ENCODE peak calls at places on chromosomes 5 and 9, in nine cellular contexts. G is HL-60, A is IMR-90, P is body of pancreas, Y is fibroblast of lung, B is neural progenitor cell, Z is PC-9, M is lung, O is adrenal gland. V is an unnamed sample.

GRCh38 chr5:6899215-6899614 is 186.0 kb downstream of the TENT4A start:
- DNase-seq in B (no peak), O (no peak), P (peak; percentile 76), G (no peak), M (no peak), A (no peak), Y (no peak), Z (no peak), V (no peak)

GRCh38 chr5:124906339-124907097 is 160.1 kb upstream of the ZNF608 start:
- DNase-seq in A (peak; percentile 79), Y (peak; percentile 78), P (peak; percentile 85), B (peak; percentile 53), O (peak; percentile 71), G (no peak), Z (no peak), M (peak; percentile 46), V (peak; percentile 64)

GRCh38 chr9:68895741-68896478 is 118.0 kb downstream of the PRKACG start:
- DNase-seq in B (no peak), O (no peak), Z (no peak), A (no peak), Y (no peak), G (no peak), M (no peak), P (no peak), V (peak; percentile 11)

GRCh38 chr5:71839049-71839834 is 120.2 kb downstream of the CARTPT start:
- DNase-seq in M (no peak), Z (no peak), O (no peak), A (no peak), G (no peak), Y (no peak), B (no peak), P (no peak), V (no peak)

GRCh38 chr5:147906326-147907095 is at the start of gene C5orf46:
- DNase-seq in Z (peak; percentile 69), M (no peak), G (no peak), A (peak; percentile 57), Y (peak; percentile 88), P (no peak), B (no peak), O (no peak), V (peak; percentile 53)

GRCh38 chr5:34563951-34564705 is 92.0 kb upstream of the RAI14 start:
- DNase-seq in Z (peak; percentile 85), B (peak; percentile 35), A (peak; percentile 75), M (no peak), P (peak; percentile 27), O (peak; percentile 53), G (no peak), Y (peak; percentile 91), V (peak; percentile 83)

GRCh38 chr5:10747678-10748622 is 13.1 kb downstream of the DAP start:
- DNase-seq in M (no peak), Z (no peak), G (no peak), P (peak; percentile 61), O (no peak), Y (no peak), B (no peak), A (no peak), V (no peak)

GRCh38 chr5:10421841-10422691 is 19.6 kb upstream of the ROPN1L start:
- DNase-seq in G (peak; percentile 92), Y (no peak), B (no peak), O (no peak), A (no peak), M (no peak), Z (no peak), P (peak; percentile 37), V (no peak)

GRCh38 chr9:126620478-126620877 is 6.8 kb downstream of the LMX1B start:
- DNase-seq in O (no peak), M (no peak), P (no peak), G (no peak), Z (no peak), B (no peak), Y (no peak), A (no peak), V (no peak)

GRCh38 chr9:126617740-126618133 is 4.0 kb downstream of the LMX1B start:
- DNase-seq in G (no peak), M (no peak), O (no peak), Z (no peak), B (no peak), P (no peak), Y (no peak), A (no peak), V (no peak)

GRCh38 chr9:126618200-126618589 is 4.5 kb downstream of the LMX1B start:
- DNase-seq in Z (no peak), A (no peak), Y (no peak), G (no peak), P (no peak), M (no peak), B (no peak), O (no peak), V (no peak)

GRCh38 chr9:126618590-126619335 is 5.0 kb downstream of the LMX1B start:
- DNase-seq in P (no peak), M (no peak), O (no peak), Y (no peak), Z (no peak), A (no peak), B (peak; percentile 69), G (no peak), V (no peak)

DNA sequence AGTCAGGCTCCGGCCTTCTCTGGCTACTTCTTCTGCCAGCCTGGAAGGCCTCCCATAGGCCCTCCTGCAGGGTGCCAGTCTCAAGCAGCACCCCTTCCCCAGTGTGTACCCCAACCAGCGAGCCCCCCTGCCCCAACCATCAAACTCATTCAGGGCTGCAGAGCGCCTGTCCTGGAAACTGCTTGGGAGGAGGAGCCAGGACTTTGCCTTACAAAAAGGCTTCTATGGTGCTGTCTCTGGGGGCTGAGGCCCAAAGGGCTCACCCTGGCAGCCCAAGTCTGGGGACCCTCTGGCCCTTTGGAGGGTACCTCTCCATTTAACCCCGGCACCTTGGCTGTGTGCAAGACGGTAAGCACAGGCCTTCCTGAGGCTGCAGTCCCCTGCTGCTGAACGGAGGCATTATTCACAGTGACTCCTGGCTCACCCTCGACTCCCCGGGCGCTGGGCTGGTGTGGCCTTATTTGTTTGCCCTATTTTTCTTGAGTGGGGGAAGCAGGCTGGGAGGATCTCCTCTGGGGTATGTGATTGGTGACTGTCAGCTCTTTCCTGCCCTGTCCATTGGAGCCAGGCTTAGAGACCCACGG is 5.7 kb downstream of the LMX1B start:
- DNase-seq in M (no peak), A (no peak), Z (no peak), Y (no peak), G (no peak), P (no peak), O (no peak), B (no peak), V (no peak)
- H3K27me3 ChIP-seq in M (peaks cover 22% of the 10 kb centered on the region), A (peaks cover 98% of the 10 kb centered on the region), Z (peaks cover 52% of the 10 kb centered on the region), Y (peaks cover 88% of the 10 kb centered on the region), G (peaks cover 89% of the 10 kb centered on the region), P (no peaks in the 10 kb centered on the region), O (peaks cover 94% of the 10 kb centered on the region), B (peaks cover 100% of the 10 kb centered on the region), V (peaks cover 88% of the 10 kb centered on the region)

GRCh38 chr5:88837817-88838216 is 45.2 kb downstream of the MEF2C start:
- DNase-seq in A (no peak), Z (no peak), Y (no peak), G (no peak), M (no peak), B (no peak), P (no peak), O (no peak), V (no peak)

GRCh38 chr5:88837222-88837621 is 45.8 kb downstream of the MEF2C start:
- DNase-seq in A (no peak), P (no peak), Y (no peak), O (no peak), Z (no peak), G (no peak), M (no peak), B (peak; percentile 37), V (no peak)

GRCh38 chr5:88838500-88838899 is 44.5 kb downstream of the MEF2C start:
- DNase-seq in A (no peak), O (no peak), G (no peak), M (no peak), Y (no peak), Z (no peak), P (no peak), B (no peak), V (no peak)

GRCh38 chr5:88834499-88834898 is 48.5 kb downstream of the MEF2C start:
- DNase-seq in Y (no peak), P (no peak), A (no peak), G (no peak), M (no peak), O (no peak), B (no peak), Z (no peak), V (no peak)

GRCh38 chr5:88836195-88836838 is 46.7 kb downstream of the MEF2C start:
- DNase-seq in Z (no peak), Y (peak; percentile 5), M (no peak), G (no peak), P (no peak), B (no peak), A (peak; percentile 19), O (peak; percentile 74), V (peak; percentile 60)
- H3K4me3 ChIP-seq in Z (no peak overlapping the region), Y (peak overlapping the region; percentile 22), M (no peak overlapping the region), G (no peak overlapping the region), P (no peak overlapping the region), B (no peak overlapping the region), A (no peak overlapping the region), O (no peak overlapping the region), V (no peak overlapping the region)

GRCh38 chr9:129778469-129778868 is 24.5 kb upstream of the TOR1B start:
- DNase-seq in Z (peak; percentile 63), P (no peak), M (no peak), A (no peak), G (no peak), B (no peak), O (no peak), Y (no peak), V (no peak)

GRCh38 chr9:129776938-129777768 is 24.3 kb upstream of the PTGES start:
- DNase-seq in P (peak; percentile 88), M (peak; percentile 90), B (peak; percentile 47), O (peak; percentile 98), G (peak; percentile 99), Z (peak; percentile 96), A (peak; percentile 100), Y (peak; percentile 100), V (peak; percentile 100)

GRCh38 chr9:129779560-129780190 is 23.3 kb upstream of the TOR1B start:
- DNase-seq in Y (no peak), O (no peak), A (no peak), P (no peak), B (no peak), Z (no peak), M (no peak), G (no peak), V (no peak)

GRCh38 chr9:129776566-129776937 is 23.7 kb upstream of the PTGES start:
- DNase-seq in G (no peak), A (peak; percentile 11), Z (no peak), Y (peak; percentile 33), O (peak; percentile 33), M (no peak), P (no peak), B (no peak), V (peak; percentile 44)

GRCh38 chr9:129777769-129778130 is 24.9 kb upstream of the PTGES start:
- DNase-seq in B (no peak), A (no peak), P (no peak), O (no peak), Z (no peak), Y (no peak), G (no peak), M (no peak), V (no peak)
- H3K27ac ChIP-seq in B (no peak overlapping the region), A (peak overlapping the region; percentile 79), P (no peak overlapping the region), O (peak overlapping the region; percentile 76), Z (peak overlapping the region; percentile 71), Y (peak overlapping the region; percentile 63), G (no peak overlapping the region), M (no peak overlapping the region), V (peak overlapping the region; percentile 96)

DNA sequence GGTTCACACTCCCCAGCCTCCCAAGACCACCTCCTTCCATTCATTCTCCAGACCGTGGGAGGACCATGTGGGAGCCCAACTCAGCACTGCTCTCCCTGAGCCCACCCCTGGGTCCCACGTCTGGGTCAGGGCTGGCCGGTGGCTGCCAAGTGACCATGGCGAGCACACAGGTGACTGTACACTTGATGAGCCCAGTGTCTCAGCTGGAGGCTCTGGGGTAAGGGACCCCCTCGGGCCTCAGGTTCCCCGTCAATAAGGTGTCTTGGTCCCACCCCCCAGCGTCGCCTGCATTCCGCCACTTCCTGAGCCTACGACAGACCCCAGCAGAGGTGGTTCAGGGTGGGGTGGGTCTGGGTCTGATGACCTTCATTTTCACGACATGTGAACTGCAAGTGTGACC is 38.8 kb downstream of the HK3 start:
- DNase-seq in A (no peak), P (no peak), G (no peak), Y (no peak), Z (no peak), B (no peak), O (no peak), M (no peak), V (no peak)
- H3K27me3 ChIP-seq in A (peaks cover 61% of the 10 kb centered on the region), P (no peaks in the 10 kb centered on the region), G (peaks cover 20% of the 10 kb centered on the region), Y (no peaks in the 10 kb centered on the region), Z (no peaks in the 10 kb centered on the region), B (no peaks in the 10 kb centered on the region), O (peaks cover 9% of the 10 kb centered on the region), M (peaks cover 12% of the 10 kb centered on the region), V (peaks cover 30% of the 10 kb centered on the region)